ENCODE peak calls at places on chromosome 14, in six cellular contexts. Z is fibroblast of lung, G is left ventricle myocardium inferior, L is A549, W is mammary epithelial cell, K is astrocyte of the cerebellum. D is an unnamed sample.

GRCh38 chr14:104290058-104290667 is 151.8 kb downstream of the KIF26A start:
- DNase-seq in G (peak; percentile 6), Z (no peak), K (no peak), W (no peak), L (no peak), D (no peak)

GRCh38 chr14:101065696-101066694 is 162.5 kb upstream of the RTL1 start:
- DNase-seq in L (no peak), G (no peak), W (no peak), K (no peak), Z (no peak), D (peak; percentile 60)

GRCh38 chr14:73728106-73729014 is 14.2 kb upstream of the PNMA1 start:
- DNase-seq in K (no peak), L (peak; percentile 87), G (peak; percentile 86), Z (peak; percentile 78), W (peak; percentile 50), D (peak; percentile 94)

GRCh38 chr14:64118892-64119291 is 175.3 kb downstream of the ESR2 start:
- DNase-seq in K (no peak), G (no peak), L (no peak), W (no peak), Z (no peak), D (no peak)

GRCh38 chr14:21039585-21040369 is 2.4 kb upstream of the RNASE7 start:
- DNase-seq in W (peak; percentile 66), G (no peak), K (peak; percentile 50), L (peak; percentile 66), Z (peak; percentile 75), D (peak; percentile 58)

GRCh38 chr14:89256951-89257350 is 160.1 kb downstream of the FOXN3 start:
- DNase-seq in W (no peak), K (no peak), G (no peak), Z (no peak), L (no peak), D (no peak)

GRCh38 chr14:93009471-93010117 is 86.6 kb downstream of the CHGA start:
- DNase-seq in L (no peak), Z (no peak), W (no peak), G (peak; percentile 65), K (no peak), D (no peak)

GRCh38 chr14:61832783-61833182 is 70.6 kb downstream of the SNAPC1 start:
- DNase-seq in K (no peak), L (no peak), G (no peak), W (peak; percentile 6), Z (no peak), D (no peak)

GRCh38 chr14:69318241-69318640 is 58.3 kb downstream of the GALNT16 start:
- DNase-seq in K (no peak), W (no peak), L (no peak), G (no peak), Z (no peak), D (peak; percentile 59)

GRCh38 chr14:69149461-69150244 is 3.3 kb downstream of the DCAF5 start:
- DNase-seq in W (peak; percentile 63), Z (no peak), K (no peak), L (no peak), G (no peak), D (no peak)

GRCh38 chr14:61940669-61941420 is 178.6 kb downstream of the SNAPC1 start:
- DNase-seq in K (no peak), L (no peak), Z (no peak), W (no peak), G (no peak), D (no peak)

GRCh38 chr14:21219561-21220111 is 49.6 kb downstream of the HNRNPC start:
- DNase-seq in L (no peak), G (no peak), Z (no peak), K (no peak), W (no peak), D (no peak)

GRCh38 chr14:104751539-104752337 is 1.2 kb upstream of the SIVA1 start:
- DNase-seq in W (no peak), Z (no peak), K (no peak), G (no peak), L (no peak), D (peak; percentile 93)

GRCh38 chr14:51304428-51304827 is 64.4 kb downstream of the TMX1 start:
- DNase-seq in L (no peak), G (no peak), K (peak; percentile 49), Z (peak; percentile 20), W (peak; percentile 80), D (no peak)

GRCh38 chr14:68691031-68691864 is 101.6 kb downstream of the ZFP36L1 start:
- DNase-seq in K (no peak), G (no peak), L (no peak), Z (no peak), W (no peak), D (no peak)

GRCh38 chr14:51562816-51563215 is 88.9 kb upstream of the FRMD6 start:
- DNase-seq in K (no peak), L (no peak), G (no peak), W (peak; percentile 71), Z (peak; percentile 37), D (no peak)

GRCh38 chr14:23121401-23121800 is 2.3 kb upstream of the CEBPE start:
- DNase-seq in W (no peak), L (no peak), K (peak; percentile 41), G (no peak), Z (peak; percentile 54), D (peak; percentile 82)

GRCh38 chr14:55188686-55189295 is 2.6 kb downstream of the DLGAP5 start:
- DNase-seq in K (no peak), W (no peak), G (no peak), L (no peak), Z (no peak), D (no peak)

GRCh38 chr14:101726954-101727302 is 34.6 kb upstream of the PPP2R5C start:
- DNase-seq in L (no peak), G (no peak), Z (no peak), W (no peak), K (no peak), D (no peak)

GRCh38 chr14:81127785-81128184 is 93.0 kb downstream of the GTF2A1 start:
- DNase-seq in L (no peak), W (no peak), G (no peak), K (no peak), Z (peak; percentile 16), D (no peak)

GRCh38 chr14:35412281-35413057 is 7.9 kb upstream of the NFKBIA start:
- DNase-seq in Z (peak; percentile 47), K (no peak), W (no peak), G (no peak), L (no peak), D (no peak)

GRCh38 chr14:72715215-72715909 is 178.5 kb downstream of the DPF3 start:
- DNase-seq in Z (peak; percentile 49), K (no peak), L (no peak), G (peak; percentile 63), W (no peak), D (no peak)

GRCh38 chr14:79576434-79576833 is 634.9 kb downstream of the DIO2 start:
- DNase-seq in Z (peak; percentile 43), K (no peak), G (no peak), W (no peak), L (no peak), D (no peak)

GRCh38 chr14:33916663-33917565 is 34.0 kb downstream of the EGLN3 start:
- DNase-seq in L (peak; percentile 15), Z (no peak), K (peak; percentile 26), G (no peak), W (peak; percentile 55), D (no peak)

GRCh38 chr14:37594238-37594915 is 672 bp downstream of the FOXA1 start:
- DNase-seq in G (no peak), W (peak; percentile 74), L (peak; percentile 75), Z (peak; percentile 84), K (peak; percentile 61), D (no peak)

GRCh38 chr14:37597538-37598084 is 2.2 kb downstream of the TTC6 start:
- DNase-seq in G (no peak), L (no peak), K (no peak), Z (no peak), W (no peak), D (no peak)

GRCh38 chr14:37596790-37597189 is 1.4 kb downstream of the TTC6 start:
- DNase-seq in K (no peak), Z (no peak), G (no peak), L (no peak), W (no peak), D (no peak)

GRCh38 chr14:37594916-37595808 is at the start of the genes FOXA1 and TTC6:
- DNase-seq in Z (no peak), G (no peak), K (no peak), L (peak; percentile 53), W (peak; percentile 51), D (no peak)

DNA sequence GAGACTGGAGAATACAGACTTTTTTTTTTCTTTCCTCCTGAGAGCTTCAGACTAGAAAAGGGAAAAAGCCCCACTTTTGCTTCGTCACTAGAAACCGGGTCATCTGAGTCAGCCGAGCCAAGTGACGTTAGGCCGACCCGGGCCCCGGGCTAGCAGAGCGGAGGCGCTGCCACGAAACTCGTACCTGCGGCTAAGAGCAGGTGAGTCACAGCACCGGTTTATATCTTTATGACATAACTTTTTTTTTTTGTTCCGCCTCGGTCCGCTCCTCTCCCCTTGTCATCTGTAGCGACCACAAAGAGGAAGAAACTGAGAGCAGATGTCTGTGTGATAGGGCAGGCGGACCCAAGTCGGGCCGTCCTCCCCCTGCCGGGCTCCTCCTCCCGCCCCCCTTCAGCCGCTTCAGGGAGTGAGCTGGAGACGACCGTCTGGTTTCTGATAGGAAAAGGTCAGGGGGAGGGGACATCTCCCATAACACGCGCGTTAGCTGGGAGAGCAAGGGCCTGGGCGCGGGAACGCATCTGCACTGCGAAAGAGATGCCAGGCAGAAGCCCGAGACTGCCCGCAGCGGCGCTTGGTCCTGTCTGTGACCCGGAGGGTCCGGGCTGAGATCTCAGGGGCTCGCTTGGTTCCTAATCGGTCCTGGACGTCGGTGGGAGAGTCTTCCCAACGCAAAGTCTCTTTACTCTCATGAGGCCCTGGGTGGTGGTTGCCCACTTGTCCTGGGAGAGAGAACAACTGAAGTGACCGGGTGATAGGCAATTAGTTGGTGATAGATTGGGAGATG is 573 bp downstream of the TTC6 start:
- DNase-seq in Z (no peak), L (peak; percentile 86), G (no peak), K (no peak), W (peak; percentile 97), D (no peak)
- H3K4me3 ChIP-seq in Z (peak overlapping the region; percentile 62), L (peak overlapping the region; percentile 92), G (peak overlapping the region; percentile 59), K (peak overlapping the region; percentile 41), W (peak overlapping the region; percentile 54), D (peak overlapping the region; percentile 30)

DNA sequence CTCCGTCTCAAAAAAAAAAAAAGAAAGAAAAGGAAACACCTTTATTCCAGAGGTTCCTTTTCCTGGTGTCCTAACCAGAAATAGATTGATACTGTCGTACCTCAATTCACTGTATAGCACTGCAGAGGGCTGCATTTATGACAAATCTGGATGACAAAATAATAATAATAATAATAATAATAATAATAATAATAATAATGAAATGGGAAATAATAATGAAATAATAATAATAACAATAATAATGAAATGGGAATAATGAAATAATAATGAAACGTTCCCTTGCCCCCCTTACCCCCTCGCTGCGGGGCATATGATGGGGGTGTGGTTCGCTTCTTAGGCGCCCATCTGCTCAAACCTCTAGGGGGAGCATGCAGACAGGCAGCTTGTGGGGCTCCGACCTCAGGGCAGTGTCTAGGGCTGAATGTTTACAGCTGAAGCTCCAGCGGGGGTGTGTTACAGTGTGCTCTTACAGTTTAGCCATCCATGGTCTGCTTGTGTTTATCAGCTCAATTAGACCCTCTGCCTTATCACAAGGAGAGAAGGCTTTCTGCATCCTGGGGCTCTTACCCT is 1088.3 kb upstream of the SEL1L start:
- DNase-seq in L (no peak), Z (no peak), G (no peak), W (no peak), K (no peak), D (no peak)
- TF ChIP-seq CTCF in L (no peak), Z (no peak), G (no peak), W (no peak), K (no peak), D (no peak)

GRCh38 chr14:91303091-91303923 is 58.8 kb upstream of the GPR68 start:
- DNase-seq in G (peak; percentile 57), Z (peak; percentile 17), W (no peak), K (no peak), L (peak; percentile 46), D (peak; percentile 70)
- H3K4me3 ChIP-seq in G (peak overlapping the region; percentile 37), Z (no peak overlapping the region), W (no peak overlapping the region), K (no peak overlapping the region), L (no peak overlapping the region), D (no peak overlapping the region)

GRCh38 chr14:99201351-99202073 is 70.5 kb downstream of the BCL11B start:
- DNase-seq in G (no peak), Z (no peak), K (no peak), W (no peak), L (peak; percentile 21), D (no peak)
- TF ChIP-seq CTCF in G (no peak), Z (no peak), K (no peak), W (no peak), L (no peak), D (no peak)